ENCODE peak calls at places on chromosomes 12 and 14, in four cellular contexts. N is cardiac muscle cell; J is pancreas; H is effector memory CD4-positive, alpha-beta T cell. W is an unnamed sample.
A peak's percentile ranks its signal among the peaks of the same experiment; 100 is the strongest.

GRCh38 chr14:61388976-61389576 is 67.7 kb downstream of the PRKCH start:
- DNase-seq in H (no peak), N (no peak), J (no peak), W (no peak)

GRCh38 chr12:60168441-60168840 is 572.6 kb downstream of the SLC16A7 start:
- DNase-seq in J (no peak), N (no peak), H (no peak), W (no peak)

GRCh38 chr14:23437142-23438129 is 2.0 kb upstream of the MYH7 start:
- DNase-seq in N (no peak), J (no peak), H (no peak), W (no peak)

GRCh38 chr12:43482311-43483085 is 69.5 kb downstream of the ADAMTS20 start:
- DNase-seq in N (no peak), J (no peak), H (no peak), W (no peak)

GRCh38 chr14:63371033-63371432 is 52.3 kb upstream of the GPHB5 start:
- DNase-seq in H (no peak), J (no peak), N (no peak), W (no peak)

GRCh38 chr12:57810450-57810849 is 8.1 kb downstream of the AVIL start:
- DNase-seq in J (no peak), H (no peak), N (no peak), W (no peak)

GRCh38 chr14:96090441-96091148 is 51.4 kb downstream of the C14orf132 start:
- DNase-seq in J (peak; percentile 23), H (no peak), N (peak; percentile 72), W (no peak)

GRCh38 chr14:36518031-36518585 is 1.9 kb downstream of the NKX2-1 start:
- DNase-seq in N (no peak), J (no peak), H (no peak), W (no peak)

GRCh38 chr12:89353188-89353822 is 1.0 kb upstream of the DUSP6 start:
- DNase-seq in N (peak; percentile 89), J (peak; percentile 87), H (peak; percentile 23), W (peak; percentile 36)

GRCh38 chr12:48351022-48351708 is 446 bp upstream of the ZNF641 start:
- DNase-seq in N (peak; percentile 72), J (peak; percentile 69), H (no peak), W (no peak)

GRCh38 chr14:54343276-54344121 is 53.3 kb upstream of the CDKN3 start:
- DNase-seq in N (no peak), H (no peak), J (no peak), W (no peak)

GRCh38 chr12:4051616-4052015 is 178.4 kb upstream of the PARP11 start:
- DNase-seq in N (no peak), H (no peak), J (no peak), W (no peak)

GRCh38 chr12:76706099-76706498 is 57.8 kb upstream of the ZDHHC17 start:
- DNase-seq in N (no peak), J (no peak), H (no peak), W (no peak)

GRCh38 chr14:55749946-55750345 is 169.9 kb downstream of the KTN1 start:
- DNase-seq in H (no peak), J (no peak), N (no peak), W (no peak)

GRCh38 chr12:89319111-89319510 is 33.2 kb downstream of the DUSP6 start:
- DNase-seq in H (no peak), N (no peak), J (no peak), W (no peak)

GRCh38 chr12:31029916-31030562 is 43.6 kb upstream of the DDX11 start:
- DNase-seq in N (peak; percentile 64), J (no peak), H (no peak), W (no peak)

GRCh38 chr12:127075981-127076380 is 1191.0 kb upstream of the TMEM132C start:
- DNase-seq in N (no peak), J (no peak), H (no peak), W (no peak)

GRCh38 chr12:45379261-45379660 is 163.4 kb downstream of the ANO6 start:
- DNase-seq in H (no peak), J (no peak), N (no peak), W (no peak)

GRCh38 chr12:1947081-1947480 is 28.6 kb upstream of the CACNA2D4 start:
- DNase-seq in J (no peak), N (no peak), H (no peak), W (no peak)

GRCh38 chr14:50530794-50531193 is 1.6 kb downstream of the MAP4K5 start:
- DNase-seq in N (no peak), H (no peak), J (no peak), W (no peak)

GRCh38 chr14:88818018-88818417 is 6.4 kb upstream of the TTC8 start:
- DNase-seq in J (no peak), H (no peak), N (no peak), W (no peak)

GRCh38 chr12:101414533-101415119 is 7.1 kb upstream of the ARL1 start:
- DNase-seq in N (peak; percentile 60), H (no peak), J (peak; percentile 6), W (no peak)

GRCh38 chr12:65384240-65384639 is 105.8 kb downstream of the MSRB3 start:
- DNase-seq in H (no peak), N (no peak), J (no peak), W (no peak)

GRCh38 chr12:46893429-46893828 is 67.6 kb upstream of the SLC38A4 start:
- DNase-seq in N (no peak), H (no peak), J (no peak), W (no peak)

GRCh38 chr14:26113930-26114329 is 483.9 kb downstream of the NOVA1 start:
- DNase-seq in J (no peak), H (no peak), N (no peak), W (no peak)
- H3K4me3 ChIP-seq in J (no peak overlapping the region), H (no peak overlapping the region), N (no peak overlapping the region), W (no peak overlapping the region)

GRCh38 chr12:117047810-117048584 is 51.2 kb downstream of the TESC start:
- DNase-seq in J (peak; percentile 77), N (peak; percentile 89), H (no peak), W (no peak)
- H3K27ac ChIP-seq in J (peak overlapping the region; percentile 22), N (peak overlapping the region; percentile 98), H (no peak overlapping the region), W (no peak overlapping the region)

DNA sequence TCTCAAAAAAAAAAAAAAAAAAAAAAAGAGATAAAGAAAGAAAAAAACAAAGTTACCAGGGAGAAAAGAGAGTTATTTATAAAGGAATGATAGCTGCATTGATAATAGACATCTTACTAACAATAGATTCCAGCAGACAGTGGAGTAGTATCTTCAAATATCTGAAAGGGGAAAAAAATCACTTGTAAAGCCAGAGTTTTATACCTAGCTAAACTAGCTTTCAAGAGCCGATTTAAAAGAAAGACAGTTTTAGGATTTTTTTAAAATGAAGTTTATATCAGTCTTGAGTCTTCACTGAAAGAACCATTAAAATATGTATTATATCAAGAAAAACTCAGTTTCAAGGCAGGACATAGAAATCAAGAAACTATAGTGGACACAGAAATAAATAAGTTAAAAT is 262.4 kb downstream of the ZFP36L1 start:
- DNase-seq in J (no peak), N (no peak), H (no peak), W (no peak)
- H3K4me1 ChIP-seq in J (peaks cover 32% of the 10 kb centered on the region), N (no peaks in the 10 kb centered on the region), H (no peaks in the 10 kb centered on the region), W (no peaks in the 10 kb centered on the region)

GRCh38 chr14:73267474-73267873 is 30.2 kb downstream of the PAPLN start:
- DNase-seq in J (no peak), N (no peak), H (no peak), W (no peak)

GRCh38 chr14:73272393-73272792 is 35.1 kb downstream of the PAPLN start:
- DNase-seq in N (no peak), J (no peak), H (no peak), W (no peak)

GRCh38 chr14:73266317-73266716 is 29.0 kb downstream of the PAPLN start:
- DNase-seq in N (no peak), H (no peak), J (no peak), W (no peak)

GRCh38 chr14:73273799-73274198 is 36.5 kb downstream of the PAPLN start:
- DNase-seq in H (no peak), J (no peak), N (no peak), W (no peak)

DNA sequence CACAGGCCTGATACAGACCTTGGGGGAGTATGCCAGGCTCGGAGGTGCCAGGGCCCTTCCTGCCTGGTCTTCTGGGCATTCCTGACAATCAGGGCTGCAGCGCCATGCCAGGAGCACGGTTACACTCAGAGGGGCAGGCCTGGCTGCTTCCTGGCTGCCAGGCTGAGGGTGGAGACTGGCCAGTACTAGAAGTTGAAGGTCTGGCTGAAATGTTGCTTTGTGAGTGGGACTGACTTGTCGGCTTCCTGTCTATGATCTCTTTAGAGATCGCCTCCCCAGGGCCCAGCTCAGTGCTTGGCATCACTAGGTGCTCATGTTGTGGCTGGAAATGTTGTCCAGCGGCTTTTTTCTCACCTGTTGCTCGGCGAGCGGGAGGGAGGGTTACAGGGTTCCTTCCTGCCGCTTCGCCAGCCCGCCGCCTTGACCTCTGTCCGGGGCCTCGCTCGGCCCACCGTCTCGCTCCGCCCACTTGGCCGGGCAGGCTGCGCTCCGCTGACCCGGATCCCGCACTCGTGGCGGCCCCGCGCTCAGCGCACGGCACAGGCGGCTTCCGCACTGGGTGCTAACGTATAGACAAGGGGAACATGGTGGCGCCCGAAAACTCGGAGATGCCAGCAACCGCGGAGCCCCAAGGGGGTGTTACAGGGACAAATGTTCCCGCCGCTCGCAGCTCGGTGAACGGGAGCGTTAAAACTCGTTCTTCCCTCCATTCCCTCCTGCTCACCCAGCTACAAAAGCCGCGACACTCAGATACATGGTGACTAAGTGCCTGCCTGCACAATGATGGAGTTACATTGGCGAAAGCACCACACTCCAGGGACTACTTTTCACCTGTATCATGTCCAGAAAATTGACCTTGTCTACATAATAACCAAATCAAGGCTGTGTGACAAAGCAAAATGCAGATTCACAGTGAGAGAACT is 32.7 kb downstream of the PAPLN start:
- DNase-seq in H (no peak), N (peak; percentile 61), J (peak; percentile 29), W (no peak)
- H3K4me3 ChIP-seq in H (peak overlapping the region; percentile 23), N (peak overlapping the region; percentile 9), J (peak overlapping the region; percentile 13), W (no peak overlapping the region)